ENCODE peak calls at places on chromosomes 2 and 18, in six cellular contexts. N is AG04450, R is uterus, X is adrenal gland, Z is HepG2, E is glutamatergic neuron. O is an unnamed sample.

GRCh38 chr2:191386938-191387536 is 141.8 kb downstream of the MYO1B start:
- DNase-seq in N (peak), R (no peak), X (no peak), Z (no peak), E (no peak), O (no peak)

GRCh38 chr2:239310401-239311061 is 90.3 kb downstream of the HDAC4 start:
- DNase-seq in N (no peak), R (peak), X (peak), Z (no peak), E (no peak), O (no peak)

GRCh38 chr2:72965016-72965415 is 47.7 kb downstream of the EMX1 start:
- DNase-seq in N (no peak), R (no peak), X (no peak), Z (no peak), E (no peak), O (no peak)

GRCh38 chr2:115160523-115161521 is 718.4 kb downstream of the DPP10 start:
- DNase-seq in N (no peak), R (no peak), X (peak), Z (peak), E (peak), O (peak)

GRCh38 chr2:204321910-204322765 is 223.1 kb upstream of the PARD3B start:
- DNase-seq in N (no peak), R (peak), X (no peak), Z (no peak), E (no peak), O (no peak)

GRCh38 chr2:230179907-230180306 is 39.9 kb downstream of the SP110 start:
- DNase-seq in N (no peak), R (no peak), X (no peak), Z (no peak), E (no peak), O (no peak)

GRCh38 chr2:24913896-24914295 is 6.1 kb downstream of the ADCY3 start:
- DNase-seq in N (no peak), R (no peak), X (no peak), Z (no peak), E (no peak), O (no peak)

GRCh38 chr2:69810550-69810949 is 18.9 kb upstream of the GMCL1 start:
- DNase-seq in N (no peak), R (no peak), X (no peak), Z (no peak), E (no peak), O (no peak)

GRCh38 chr18:8424917-8425725 is 184.1 kb upstream of the RAB12 start:
- DNase-seq in N (peak), R (no peak), X (peak), Z (peak), E (peak), O (no peak)

GRCh38 chr2:221304916-221305315 is 267.2 kb downstream of the EPHA4 start:
- DNase-seq in N (no peak), R (no peak), X (no peak), Z (no peak), E (no peak), O (no peak)

GRCh38 chr2:127455566-127456493 is 37.6 kb downstream of the PROC start:
- DNase-seq in N (no peak), R (no peak), X (no peak), Z (peak), E (no peak), O (no peak)

GRCh38 chr2:15706986-15707632 is 115.4 kb downstream of the DDX1 start:
- DNase-seq in N (no peak), R (no peak), X (no peak), Z (no peak), E (no peak), O (no peak)
- TF ChIP-seq CTCF in N (no peak), R (no peak), X (no peak), Z (no peak), E (no peak), O (no peak)

DNA sequence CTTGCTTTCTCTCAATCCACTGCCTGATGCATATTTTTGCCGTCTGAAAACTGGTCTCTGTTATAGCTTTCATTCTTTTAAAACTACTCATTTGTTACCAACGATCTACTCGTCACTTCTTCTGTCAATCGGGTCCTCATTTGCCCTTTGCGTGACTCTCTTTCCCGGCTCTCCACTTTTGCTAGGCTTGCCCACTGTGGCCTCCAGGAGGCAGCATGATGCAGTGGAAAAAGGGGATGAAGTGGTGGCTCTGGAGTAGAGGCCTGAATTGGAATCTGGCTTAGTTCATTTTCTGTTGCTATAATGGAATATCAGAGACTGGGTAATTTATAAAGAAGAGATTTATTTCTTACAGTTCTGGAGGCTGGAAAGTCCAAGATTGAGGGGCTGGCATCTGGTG is 15.2 kb downstream of the GDF7 start:
- DNase-seq in N (no peak), R (no peak), X (no peak), Z (peak), E (peak), O (no peak)
- TF ChIP-seq CTCF in N (peak), R (peak), X (no peak), Z (peak), E (peak), O (peak)

GRCh38 chr2:109666466-109666865 is 52.3 kb downstream of the SOWAHC start:
- DNase-seq in N (no peak), R (no peak), X (no peak), Z (no peak), E (no peak), O (no peak)

GRCh38 chr2:109663721-109664120 is 49.6 kb downstream of the SOWAHC start:
- DNase-seq in N (no peak), R (peak), X (no peak), Z (peak), E (no peak), O (no peak)

GRCh38 chr2:109659356-109660045 is 45.3 kb downstream of the SOWAHC start:
- DNase-seq in N (no peak), R (no peak), X (no peak), Z (no peak), E (peak), O (no peak)

GRCh38 chr2:109660046-109660860 is 46.1 kb downstream of the SOWAHC start:
- DNase-seq in N (no peak), R (no peak), X (no peak), Z (peak), E (no peak), O (no peak)

DNA sequence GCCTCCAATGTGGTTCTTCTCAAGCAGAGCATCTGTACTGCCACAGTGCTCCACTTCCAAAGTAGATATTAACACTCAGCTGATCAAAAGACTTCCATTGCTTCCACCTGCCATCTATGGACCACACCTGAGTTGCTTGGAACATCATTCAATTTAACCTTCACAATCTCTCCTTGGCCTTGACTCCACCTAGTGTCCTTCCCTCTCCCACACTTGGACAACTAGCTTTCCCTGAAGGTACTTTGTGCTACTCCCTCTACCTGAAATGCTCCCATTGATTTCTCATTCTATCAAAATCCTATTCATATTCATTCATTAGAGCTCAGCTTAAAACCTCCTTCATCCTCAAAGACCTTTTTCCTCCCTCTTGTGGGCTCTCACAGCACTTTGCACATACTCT is 48.7 kb downstream of the SOWAHC start:
- DNase-seq in N (no peak), R (no peak), X (no peak), Z (peak), E (no peak), O (no peak)
- TF ChIP-seq CTCF in N (no peak), R (no peak), X (no peak), Z (peak), E (no peak), O (peak)

GRCh38 chr2:68169308-68169707 is 11.6 kb downstream of the PNO1 start:
- DNase-seq in N (no peak), R (no peak), X (no peak), Z (no peak), E (no peak), O (no peak)
- TF ChIP-seq CTCF in N (no peak), R (no peak), X (no peak), Z (no peak), E (no peak), O (no peak)

DNA sequence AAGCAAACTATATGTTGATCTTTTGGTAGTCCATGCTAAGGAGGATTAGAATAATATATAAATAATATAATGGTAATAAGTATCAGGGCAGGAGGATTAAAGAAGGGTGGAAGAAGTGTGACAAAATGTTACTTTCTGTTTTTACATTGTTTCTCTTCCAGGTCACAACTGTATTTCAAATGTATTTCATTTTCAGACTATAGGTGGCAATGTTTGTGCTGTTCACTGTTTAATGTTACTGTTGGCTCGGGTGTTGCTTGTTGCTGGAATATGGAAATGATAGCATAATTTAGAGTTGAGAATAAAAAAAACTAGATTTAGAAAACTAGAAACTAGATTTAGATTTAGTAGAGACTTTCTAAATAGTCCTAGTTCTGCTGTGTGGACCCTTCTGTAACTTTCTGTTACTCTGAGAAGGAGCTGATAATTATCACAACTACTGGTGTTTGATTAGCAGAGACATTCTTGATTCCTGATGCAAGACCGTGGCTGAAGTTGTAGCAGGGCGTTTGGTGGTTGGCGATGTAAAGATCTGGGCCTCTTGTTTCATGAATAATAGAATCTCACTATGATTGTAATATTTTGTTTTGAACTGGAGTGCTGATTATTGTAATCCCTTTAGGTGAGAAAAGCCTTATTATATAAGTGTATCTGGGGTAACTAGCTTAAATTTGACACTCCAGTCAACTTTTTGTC is 7.9 kb downstream of the NEDD4L start:
- DNase-seq in N (no peak), R (no peak), X (no peak), Z (no peak), E (no peak), O (peak)
- TF ChIP-seq CTCF in N (peak), R (no peak), X (peak), Z (peak), E (no peak), O (peak)

DNA sequence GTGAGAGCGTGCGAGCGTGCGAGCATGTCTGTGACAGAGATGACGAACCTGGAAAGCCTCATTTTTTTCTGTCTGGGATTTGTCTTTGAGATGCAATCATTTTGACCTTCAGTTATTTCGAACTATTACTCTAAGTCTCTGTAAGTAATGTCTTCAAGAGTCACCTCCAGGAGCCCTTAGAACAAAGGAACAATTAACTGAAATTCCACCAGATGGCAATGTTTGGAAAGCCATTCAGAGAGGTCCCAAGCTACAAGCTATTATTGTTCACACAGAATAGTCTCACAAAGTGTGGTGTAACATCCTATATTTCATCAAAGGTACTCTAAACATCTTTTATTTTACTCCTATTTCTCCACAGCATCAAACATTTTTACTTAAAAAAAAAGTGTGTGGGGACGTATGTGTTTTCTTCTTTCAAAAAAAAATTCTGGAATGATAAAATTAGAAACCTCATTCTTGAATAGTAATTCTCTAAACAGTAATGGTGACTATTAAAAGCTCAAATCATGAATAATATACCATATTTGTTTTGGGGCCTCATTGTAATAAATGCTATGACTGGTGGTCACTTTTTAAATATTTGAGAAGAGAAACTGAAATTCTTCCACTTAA is 35.1 kb upstream of the MAPRE2 start:
- DNase-seq in N (peak), R (no peak), X (no peak), Z (peak), E (no peak), O (peak)
- TF ChIP-seq CTCF in N (peak), R (peak), X (peak), Z (peak), E (peak), O (peak)

DNA sequence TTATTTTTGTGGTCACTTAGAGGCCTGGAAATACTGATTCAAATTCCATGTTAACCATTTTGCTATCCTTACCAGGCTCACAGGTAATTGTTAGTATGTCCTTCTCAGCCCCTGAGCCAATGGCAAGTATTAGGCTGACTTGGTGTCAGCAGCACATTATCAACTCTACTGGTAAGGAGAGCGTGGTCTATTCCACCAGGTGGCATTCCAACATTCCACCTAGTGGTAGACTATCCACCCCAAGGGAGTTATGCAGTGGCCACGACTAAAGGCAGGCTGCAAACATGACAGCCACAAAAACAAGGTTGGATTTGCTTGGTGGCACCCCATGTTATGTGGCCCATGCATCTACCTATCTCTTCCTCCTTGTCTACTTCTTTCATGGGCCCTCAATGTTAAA is 31.8 kb upstream of the GCC2 start:
- DNase-seq in N (no peak), R (no peak), X (no peak), Z (peak), E (no peak), O (no peak)
- TF ChIP-seq CTCF in N (no peak), R (no peak), X (no peak), Z (peak), E (no peak), O (no peak)

DNA sequence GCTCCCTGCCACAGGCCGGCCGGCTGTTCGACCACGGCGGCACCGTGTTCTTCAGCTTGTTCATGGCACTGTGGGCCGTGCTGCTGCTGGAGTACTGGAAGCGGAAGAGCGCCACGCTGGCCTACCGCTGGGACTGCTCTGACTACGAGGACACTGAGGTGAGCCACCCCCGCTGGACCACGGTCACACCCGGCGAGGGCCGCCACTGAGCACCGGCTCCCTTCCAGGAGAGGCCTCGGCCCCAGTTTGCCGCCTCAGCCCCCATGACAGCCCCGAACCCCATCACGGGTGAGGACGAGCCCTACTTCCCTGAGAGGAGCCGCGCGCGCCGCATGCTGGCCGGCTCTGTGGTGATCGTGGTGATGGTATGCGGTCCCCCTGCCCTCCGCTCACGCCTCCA is 20.8 kb downstream of the ANO7 start:
- DNase-seq in N (no peak), R (no peak), X (no peak), Z (no peak), E (no peak), O (no peak)
- TF ChIP-seq CTCF in N (no peak), R (no peak), X (no peak), Z (peak), E (no peak), O (no peak)

GRCh38 chr18:74571895-74572680 is 25.6 kb upstream of the ZNF407 start:
- DNase-seq in N (no peak), R (no peak), X (no peak), Z (no peak), E (no peak), O (no peak)

GRCh38 chr18:74570266-74570665 is 27.4 kb upstream of the ZNF407 start:
- DNase-seq in N (no peak), R (no peak), X (no peak), Z (no peak), E (no peak), O (no peak)

GRCh38 chr18:74564012-74564411 is 29.7 kb downstream of the CNDP1 start:
- DNase-seq in N (no peak), R (no peak), X (no peak), Z (no peak), E (no peak), O (no peak)

GRCh38 chr18:74569401-74569800 is 28.3 kb upstream of the ZNF407 start:
- DNase-seq in N (no peak), R (no peak), X (no peak), Z (no peak), E (no peak), O (no peak)

DNA sequence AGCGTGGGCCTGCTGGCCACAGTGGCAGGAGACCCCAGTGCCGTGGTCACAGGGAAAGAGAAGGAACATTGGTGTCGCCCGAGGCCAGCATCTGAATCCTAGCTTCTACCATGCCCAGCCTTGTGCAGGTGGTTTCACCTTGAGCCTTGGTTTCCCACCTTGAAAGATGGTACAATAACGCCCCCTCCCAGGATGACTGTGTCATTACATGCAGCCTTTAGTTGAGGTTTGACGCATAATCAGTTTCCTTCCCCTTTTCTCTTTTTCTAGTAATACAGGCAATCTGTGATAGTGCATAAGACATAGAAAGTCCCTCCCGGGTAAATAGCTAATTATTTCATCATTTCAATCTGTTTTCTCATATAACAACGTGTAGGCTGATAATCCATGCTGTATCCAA is 29.9 kb upstream of the ZNF407 start:
- DNase-seq in N (no peak), R (no peak), X (no peak), Z (no peak), E (no peak), O (no peak)
- TF ChIP-seq CTCF in N (no peak), R (no peak), X (no peak), Z (peak), E (no peak), O (no peak)

GRCh38 chr2:37388074-37388473 is 43.6 kb downstream of the QPCT start:
- DNase-seq in N (no peak), R (no peak), X (no peak), Z (no peak), E (no peak), O (no peak)

GRCh38 chr2:37392428-37392827 is 48.0 kb downstream of the QPCT start:
- DNase-seq in N (no peak), R (no peak), X (no peak), Z (no peak), E (no peak), O (no peak)

GRCh38 chr2:37389395-37389794 is 45.0 kb downstream of the QPCT start:
- DNase-seq in N (no peak), R (no peak), X (no peak), Z (no peak), E (no peak), O (no peak)

GRCh38 chr2:37390777-37391176 is 46.3 kb downstream of the QPCT start:
- DNase-seq in N (no peak), R (no peak), X (no peak), Z (no peak), E (no peak), O (no peak)

DNA sequence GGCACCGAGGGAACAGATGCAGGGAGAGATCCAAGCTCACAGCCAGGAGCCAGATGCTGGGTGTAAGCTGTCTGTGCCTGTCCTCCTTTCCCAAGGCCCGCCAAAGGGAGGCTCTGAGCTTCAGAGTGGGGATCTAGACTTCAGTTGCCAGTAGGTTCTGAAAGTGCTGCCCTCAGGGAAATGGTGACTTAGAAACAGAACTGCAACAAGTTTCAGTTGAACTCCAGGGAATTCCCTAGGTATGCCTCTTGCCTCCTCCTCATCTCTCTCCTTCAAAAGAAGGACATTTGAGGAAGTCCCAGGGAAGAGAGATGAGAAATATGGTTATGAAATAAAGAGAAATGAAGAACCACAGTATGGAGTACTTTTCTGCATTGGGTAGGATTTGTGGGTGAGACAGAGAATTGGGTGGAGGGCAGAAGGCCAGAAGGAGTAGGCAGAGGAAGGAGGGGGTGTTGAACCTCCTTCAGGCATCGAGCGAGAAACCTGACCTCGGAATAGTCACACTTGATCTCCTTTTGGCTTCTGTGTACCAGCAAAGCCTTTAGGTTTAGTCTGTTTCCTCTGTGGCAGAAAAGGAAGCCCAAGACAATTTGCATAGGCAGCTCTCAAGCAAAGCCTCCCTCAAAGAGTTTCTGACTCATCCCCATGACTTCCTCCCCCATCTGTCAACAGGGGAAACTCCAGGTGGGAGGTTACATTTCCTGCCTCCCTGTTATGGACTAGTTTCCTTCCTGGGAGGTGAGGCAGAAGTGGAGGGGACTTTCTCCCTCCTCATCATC is 45.7 kb downstream of the QPCT start:
- DNase-seq in N (no peak), R (peak), X (no peak), Z (peak), E (no peak), O (peak)
- TF ChIP-seq CTCF in N (no peak), R (no peak), X (no peak), Z (no peak), E (no peak), O (no peak)